ENCODE peak calls at places on chromosomes 7 and 10, in six cellular contexts. M, L, G, R, W and X are unnamed samples.

GRCh38 chr7:131057015-131057518 is 270.6 kb upstream of the MKLN1 start:
- DNase-seq in M (no peak), L (no peak), G (peak; percentile 36), R (peak; percentile 75), W (no peak), X (no peak)

GRCh38 chr7:148884299-148885022 is 370 bp upstream of the EZH2 start:
- DNase-seq in M (peak; percentile 98), L (peak; percentile 94), G (peak; percentile 91), R (peak; percentile 92), W (peak; percentile 89), X (peak; percentile 97)

GRCh38 chr7:93948106-93948505 is 26.6 kb downstream of the GNG11 start:
- DNase-seq in M (no peak), L (no peak), G (no peak), R (no peak), W (no peak), X (no peak)

GRCh38 chr10:129332476-129332875 is 134.6 kb upstream of the MGMT start:
- DNase-seq in M (no peak), L (no peak), G (no peak), R (peak; percentile 62), W (peak; percentile 90), X (peak; percentile 19)

GRCh38 chr7:102255501-102255900 is 31.2 kb upstream of the SH2B2 start:
- DNase-seq in M (no peak), L (no peak), G (no peak), R (no peak), W (no peak), X (no peak)

GRCh38 chr7:30433082-30433481 is 45.5 kb downstream of the NOD1 start:
- DNase-seq in M (no peak), L (no peak), G (peak; percentile 73), R (peak; percentile 31), W (peak; percentile 58), X (no peak)

GRCh38 chr10:124902462-124902861 is 39.5 kb upstream of the ZRANB1 start:
- DNase-seq in M (no peak), L (no peak), G (no peak), R (no peak), W (no peak), X (no peak)

GRCh38 chr10:24415455-24416169 is 206.7 kb downstream of the KIAA1217 start:
- DNase-seq in M (peak; percentile 72), L (peak; percentile 94), G (no peak), R (no peak), W (no peak), X (no peak)

GRCh38 chr7:94154858-94155257 is 150.7 kb upstream of the BET1 start:
- DNase-seq in M (no peak), L (no peak), G (no peak), R (no peak), W (peak; percentile 15), X (no peak)

GRCh38 chr7:36037121-36037662 is 115.9 kb upstream of the EEPD1 start:
- DNase-seq in M (no peak), L (no peak), G (no peak), R (peak; percentile 98), W (peak; percentile 13), X (no peak)

GRCh38 chr7:151311294-151311864 is 30.2 kb upstream of the NUB1 start:
- DNase-seq in M (no peak), L (no peak), G (peak; percentile 70), R (no peak), W (peak; percentile 84), X (no peak)

GRCh38 chr10:78977761-78978305 is 90.9 kb upstream of the ZMIZ1 start:
- DNase-seq in M (no peak), L (no peak), G (peak; percentile 15), R (no peak), W (no peak), X (no peak)

GRCh38 chr7:98398567-98399372 is 2.1 kb downstream of the BAIAP2L1 start:
- DNase-seq in M (no peak), L (no peak), G (no peak), R (no peak), W (peak; percentile 19), X (no peak)

GRCh38 chr10:80633383-80633860 is 95.7 kb downstream of the SH2D4B start:
- DNase-seq in M (no peak), L (no peak), G (no peak), R (no peak), W (no peak), X (no peak)

GRCh38 chr10:125010362-125010761 is 68.4 kb downstream of the ZRANB1 start:
- DNase-seq in M (peak; percentile 6), L (no peak), G (no peak), R (no peak), W (no peak), X (no peak)

GRCh38 chr7:38686888-38687287 is 55.7 kb upstream of the AMPH start:
- DNase-seq in M (no peak), L (no peak), G (no peak), R (no peak), W (no peak), X (no peak)

GRCh38 chr7:137563986-137564385 is 220.5 kb upstream of the PTN start:
- DNase-seq in M (no peak), L (no peak), G (no peak), R (no peak), W (no peak), X (no peak)

DNA sequence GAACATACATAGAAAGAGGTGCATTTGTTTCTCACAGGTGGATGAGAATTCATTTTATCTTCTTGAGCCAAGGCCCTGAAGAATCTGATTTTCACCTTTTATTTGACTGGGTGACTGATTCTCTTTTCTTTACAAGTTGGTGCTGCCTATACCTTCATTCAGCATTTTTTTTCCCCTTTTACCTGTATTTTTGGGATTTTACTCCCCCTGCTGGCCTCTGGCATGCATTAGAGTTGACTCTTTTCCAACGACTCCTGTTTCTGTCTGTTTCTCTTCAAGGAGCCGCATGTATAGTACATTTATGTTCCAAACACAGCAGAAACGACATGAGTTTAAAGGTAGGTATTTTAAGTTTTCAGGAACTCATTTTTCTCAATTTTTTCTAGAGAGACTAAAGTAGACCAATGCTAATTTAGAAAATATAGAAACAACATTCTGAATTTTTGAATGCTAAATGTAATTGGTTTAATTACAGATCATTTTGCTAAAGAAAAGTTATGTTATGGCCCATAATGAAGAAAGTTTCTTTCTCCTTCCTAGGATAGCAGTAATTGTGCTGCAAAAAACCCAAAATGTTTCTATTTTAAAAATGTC is 149.8 kb upstream of the HDAC9 start:
- DNase-seq in M (no peak), L (no peak), G (peak; percentile 46), R (peak; percentile 72), W (peak; percentile 88), X (no peak)
- H3K27ac ChIP-seq in M (no peak overlapping the region), L (no peak overlapping the region), G (no peak overlapping the region), R (no peak overlapping the region), W (no peak overlapping the region), X (no peak overlapping the region)

GRCh38 chr10:122086416-122087240 is 97.7 kb downstream of the TACC2 start:
- DNase-seq in M (no peak), L (peak; percentile 64), G (no peak), R (no peak), W (no peak), X (no peak)

GRCh38 chr10:122085423-122085911 is 96.5 kb downstream of the TACC2 start:
- DNase-seq in M (no peak), L (peak; percentile 80), G (no peak), R (no peak), W (no peak), X (no peak)

GRCh38 chr10:122089343-122090015 is 100.5 kb downstream of the TACC2 start:
- DNase-seq in M (no peak), L (peak; percentile 28), G (no peak), R (no peak), W (no peak), X (no peak)

GRCh38 chr10:122084286-122085041 is 95.5 kb downstream of the TACC2 start:
- DNase-seq in M (no peak), L (peak; percentile 62), G (no peak), R (no peak), W (no peak), X (no peak)

GRCh38 chr10:122087436-122087835 is 98.5 kb downstream of the TACC2 start:
- DNase-seq in M (no peak), L (no peak), G (no peak), R (no peak), W (no peak), X (no peak)
- TF ChIP-seq POLR2AphosphoS5 in M (no peak), L (no peak), G (no peak), R (no peak), W (no peak), X (no peak)

GRCh38 chr7:92811158-92811557 is 25.2 kb downstream of the CDK6 start:
- DNase-seq in M (no peak), L (no peak), G (no peak), R (no peak), W (no peak), X (no peak)
- H3K27ac ChIP-seq in M (no peak overlapping the region), L (no peak overlapping the region), G (peak overlapping the region; percentile 62), R (no peak overlapping the region), W (no peak overlapping the region), X (no peak overlapping the region)

GRCh38 chr10:97037365-97038361 is 148.1 kb downstream of the SLIT1 start:
- DNase-seq in M (peak; percentile 87), L (no peak), G (peak; percentile 76), R (peak; percentile 82), W (peak; percentile 96), X (peak; percentile 94)
- TF ChIP-seq POLR2AphosphoS5 in M (no peak), L (no peak), G (no peak), R (no peak), W (no peak), X (no peak)

GRCh38 chr10:44851881-44852280 is 59.3 kb upstream of the TMEM72 start:
- DNase-seq in M (no peak), L (no peak), G (no peak), R (no peak), W (no peak), X (no peak)
- H3K27ac ChIP-seq in M (no peak overlapping the region), L (no peak overlapping the region), G (no peak overlapping the region), R (no peak overlapping the region), W (no peak overlapping the region), X (no peak overlapping the region)

DNA sequence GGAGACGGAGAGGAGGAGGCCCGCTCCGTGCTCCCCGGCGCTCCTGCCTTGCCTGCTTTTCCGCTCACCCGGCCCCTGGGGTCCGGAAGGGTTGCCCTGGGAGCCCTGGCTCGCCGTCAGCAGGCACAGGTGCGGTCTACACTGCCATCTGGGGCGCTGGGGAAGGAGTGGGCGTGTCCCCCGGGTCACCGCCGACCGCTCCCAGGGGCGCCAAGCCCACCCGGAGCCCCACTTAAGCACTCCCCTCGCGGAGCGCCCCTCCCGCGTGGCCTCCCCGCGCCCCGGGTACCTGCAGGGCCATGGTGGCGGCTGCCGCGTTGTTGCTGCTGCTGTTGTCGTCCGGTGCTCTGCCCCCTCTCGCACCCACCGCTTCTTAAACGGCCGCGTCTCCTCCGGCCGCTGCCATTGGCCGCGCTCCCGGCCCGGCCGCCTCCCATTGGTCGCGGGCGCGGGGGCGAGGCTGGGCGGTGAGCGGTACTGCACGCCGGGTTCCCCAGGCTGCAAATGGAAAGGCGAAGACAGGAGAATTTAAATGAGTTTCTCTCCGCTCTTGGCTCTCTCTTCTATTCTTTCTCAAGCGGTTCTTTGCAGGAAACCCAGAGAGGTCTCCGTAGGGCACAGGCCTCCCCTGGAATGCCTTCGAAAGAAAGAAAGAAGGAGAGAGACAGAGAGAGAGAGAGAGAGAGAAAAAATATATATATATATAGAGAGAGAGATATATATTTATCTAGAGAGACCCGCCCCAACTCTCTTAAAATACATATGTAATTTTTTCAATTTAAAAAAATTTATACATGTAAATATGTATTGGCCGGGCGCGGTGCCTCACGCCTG is at the start of gene ACBD7:
- DNase-seq in M (peak; percentile 93), L (peak; percentile 84), G (peak; percentile 41), R (peak; percentile 86), W (peak; percentile 94), X (no peak)
- TF ChIP-seq POLR2AphosphoS5 in M (peak; percentile 75), L (no peak), G (no peak), R (no peak), W (peak; percentile 92), X (no peak)

GRCh38 chr10:64379898-64380297 is 858.7 kb downstream of the REEP3 start:
- DNase-seq in M (no peak), L (no peak), G (no peak), R (no peak), W (peak; percentile 21), X (no peak)

GRCh38 chr10:64376169-64376568 is 855.0 kb downstream of the REEP3 start:
- DNase-seq in M (no peak), L (no peak), G (no peak), R (no peak), W (peak; percentile 51), X (no peak)
- H3K27ac ChIP-seq in M (no peak overlapping the region), L (no peak overlapping the region), G (no peak overlapping the region), R (no peak overlapping the region), W (no peak overlapping the region), X (no peak overlapping the region)